ENCODE peak calls at places on chromosome 17, in ten cellular contexts. S is AG04449, I is uterus, J is cardiac muscle cell, M is ovary, Y is body of pancreas, Q is stomach, L is cardiac fibroblast, B is fibroblast of the aortic adventitia, E is sigmoid colon. G is an unnamed sample.

GRCh38 chr17:48869821-48870318 is 22.7 kb upstream of the ATP5MC1 start:
- DNase-seq in Q (no peak), B (no peak), I (no peak), M (no peak), S (no peak), J (no peak), L (no peak), Y (no peak), E (no peak), G (no peak)

GRCh38 chr17:36529121-36529520 is 5.5 kb downstream of the MYO19 start:
- DNase-seq in Y (no peak), E (no peak), J (no peak), S (no peak), L (no peak), I (no peak), Q (no peak), B (peak), M (no peak), G (no peak)

GRCh38 chr17:76556759-76557367 is 17.0 kb downstream of the PRCD start:
- DNase-seq in E (no peak), B (peak), S (no peak), Y (no peak), I (no peak), M (no peak), L (peak), Q (peak), J (no peak), G (no peak)

GRCh38 chr17:28491860-28492259 is 14.3 kb upstream of the FOXN1 start:
- DNase-seq in S (no peak), B (no peak), Q (no peak), J (no peak), E (no peak), I (no peak), L (no peak), Y (no peak), M (no peak), G (no peak)

GRCh38 chr17:78568494-78569115 is 8.6 kb downstream of the DNAH17 start:
- DNase-seq in S (no peak), L (peak), I (no peak), Y (no peak), J (no peak), E (no peak), Q (no peak), M (no peak), B (peak), G (no peak)

GRCh38 chr17:33200116-33200515 is 93.0 kb downstream of the ASIC2 start:
- DNase-seq in L (no peak), Y (no peak), M (no peak), S (no peak), J (no peak), E (no peak), Q (no peak), I (peak), B (no peak), G (no peak)

GRCh38 chr17:82686366-82687324 is 11.9 kb downstream of the RAB40B start:
- DNase-seq in B (no peak), S (no peak), Q (no peak), E (no peak), J (no peak), L (no peak), I (no peak), Y (no peak), M (no peak), G (no peak)

GRCh38 chr17:45431531-45432404 is 902 bp downstream of the ARHGAP27 start:
- DNase-seq in L (peak), Q (peak), M (no peak), I (peak), B (peak), Y (peak), E (no peak), J (peak), S (no peak), G (peak)

GRCh38 chr17:46044286-46044928 is 45.4 kb downstream of the STH start:
- DNase-seq in M (peak), Y (peak), I (peak), Q (peak), B (peak), J (peak), S (peak), L (peak), E (peak), G (peak)

GRCh38 chr17:58249270-58250133 is 11.1 kb downstream of the LPO start:
- DNase-seq in M (peak), Y (peak), B (peak), E (peak), J (peak), L (peak), S (no peak), Q (peak), I (peak), G (no peak)
- TF ChIP-seq CTCF in M (peak), Y (peak), B (peak), E (peak), J (peak), L (peak), S (peak), Q (peak), I (peak), G (peak)

DNA sequence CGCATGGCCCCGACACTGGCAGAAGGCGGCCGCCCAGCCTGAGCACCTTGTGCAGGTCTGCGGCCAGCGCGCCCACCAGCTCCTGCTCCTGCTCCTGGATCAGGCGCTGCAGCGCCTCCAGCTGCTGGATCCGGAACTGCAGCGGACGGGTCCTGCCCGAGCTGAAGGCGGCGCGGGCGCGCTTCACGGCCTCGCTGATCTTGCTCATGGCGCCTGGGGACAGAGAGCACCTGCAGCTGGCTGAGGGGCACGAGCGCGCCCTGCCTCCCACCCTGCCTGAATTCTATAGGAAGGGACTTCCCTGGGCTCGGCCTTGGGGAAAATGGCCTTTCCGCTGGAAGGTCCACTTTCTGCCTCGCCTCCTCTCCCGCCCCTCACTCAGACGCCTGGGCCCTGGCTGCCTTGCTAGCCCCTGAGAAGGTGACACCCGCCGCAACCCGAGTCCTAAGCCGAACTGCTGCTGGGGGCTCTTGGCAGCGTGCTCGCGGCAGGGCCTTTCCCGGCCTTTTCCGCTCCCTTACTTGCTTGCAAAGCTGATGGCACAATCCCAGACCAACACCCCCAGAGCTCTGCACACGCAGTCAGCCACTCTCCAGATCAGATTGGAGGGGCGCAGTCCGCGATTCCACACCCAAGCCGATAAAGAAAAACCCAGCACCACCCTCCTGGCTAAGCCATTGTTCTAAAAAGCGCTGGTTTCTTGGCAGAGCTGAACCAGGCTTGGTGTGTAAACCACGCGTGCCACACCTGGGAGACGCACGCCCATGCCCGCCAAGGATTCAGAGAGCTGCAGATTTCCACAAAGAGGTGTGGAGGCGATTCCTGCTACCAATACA is 3.0 kb downstream of the ALDH3A1 start:
- DNase-seq in I (peak), M (peak), L (peak), E (peak), Q (peak), S (no peak), J (peak), Y (peak), B (peak), G (peak)
- H3K4me3 ChIP-seq in I (peak), M (peak), L (peak), E (peak), Q (peak), S (peak), J (peak), Y (peak), B (peak), G (peak)

GRCh38 chr17:31544186-31544585 is 152.7 kb downstream of the RAB11FIP4 start:
- DNase-seq in I (no peak), S (no peak), Q (no peak), E (no peak), B (no peak), L (no peak), Y (no peak), M (no peak), J (no peak), G (no peak)

GRCh38 chr17:31538080-31538762 is 146.7 kb downstream of the RAB11FIP4 start:
- DNase-seq in S (no peak), I (no peak), M (no peak), Y (no peak), L (no peak), Q (no peak), J (no peak), B (no peak), E (no peak), G (no peak)

GRCh38 chr17:31540602-31541307 is 149.3 kb downstream of the RAB11FIP4 start:
- DNase-seq in Y (no peak), S (no peak), B (no peak), E (no peak), L (no peak), Q (no peak), J (no peak), M (no peak), I (no peak), G (no peak)

GRCh38 chr17:31537558-31537957 is 146.1 kb downstream of the RAB11FIP4 start:
- DNase-seq in L (peak), J (no peak), B (peak), M (peak), I (peak), S (no peak), E (no peak), Q (peak), Y (peak), G (no peak)

GRCh38 chr17:31541559-31541958 is 150.1 kb downstream of the RAB11FIP4 start:
- DNase-seq in S (no peak), I (no peak), J (peak), Q (no peak), B (no peak), Y (peak), M (no peak), E (no peak), L (no peak), G (no peak)
- TF ChIP-seq CTCF in S (peak), I (no peak), J (peak), Q (no peak), B (peak), Y (no peak), M (no peak), E (no peak), L (peak), G (no peak)

GRCh38 chr17:1076982-1077302 is 80.0 kb downstream of the TIMM22 start:
- DNase-seq in S (no peak), L (no peak), E (no peak), Y (no peak), I (no peak), B (no peak), J (no peak), M (no peak), Q (no peak), G (no peak)

GRCh38 chr17:1077536-1078061 is 80.7 kb downstream of the TIMM22 start:
- DNase-seq in J (no peak), Y (no peak), M (no peak), E (no peak), L (no peak), I (no peak), S (no peak), Q (no peak), B (no peak), G (no peak)

GRCh38 chr17:1076299-1076981 is 79.5 kb downstream of the TIMM22 start:
- DNase-seq in B (no peak), J (peak), E (no peak), M (no peak), I (no peak), S (no peak), Q (no peak), Y (no peak), L (no peak), G (no peak)

GRCh38 chr17:1078831-1079561 is 82.1 kb downstream of the TIMM22 start:
- DNase-seq in B (no peak), M (peak), E (no peak), Q (no peak), S (no peak), L (no peak), J (peak), I (no peak), Y (no peak), G (no peak)

GRCh38 chr17:1078062-1078711 is 81.3 kb downstream of the TIMM22 start:
- DNase-seq in J (no peak), B (no peak), M (no peak), L (no peak), Y (no peak), Q (no peak), I (no peak), S (no peak), E (no peak), G (no peak)
- H3K4me3 ChIP-seq in J (no peak), B (no peak), M (no peak), L (no peak), Y (no peak), Q (no peak), I (no peak), S (no peak), E (no peak), G (no peak)

GRCh38 chr17:3667366-3668278 is 756 bp downstream of the TAX1BP3 start:
- DNase-seq in Y (peak), L (peak), B (peak), S (peak), Q (peak), E (peak), J (peak), M (peak), I (peak), G (peak)
- TF ChIP-seq CTCF in Y (no peak), L (no peak), B (no peak), S (no peak), Q (no peak), E (no peak), J (no peak), M (no peak), I (no peak), G (no peak)

GRCh38 chr17:1617620-1618174 is 10.9 kb downstream of the SLC43A2 start:
- DNase-seq in B (peak), E (no peak), J (no peak), Q (peak), M (peak), L (peak), Y (no peak), S (peak), I (no peak), G (no peak)
- H3K4me3 ChIP-seq in B (no peak), E (no peak), J (no peak), Q (no peak), M (no peak), L (no peak), Y (no peak), S (no peak), I (no peak), G (no peak)

DNA sequence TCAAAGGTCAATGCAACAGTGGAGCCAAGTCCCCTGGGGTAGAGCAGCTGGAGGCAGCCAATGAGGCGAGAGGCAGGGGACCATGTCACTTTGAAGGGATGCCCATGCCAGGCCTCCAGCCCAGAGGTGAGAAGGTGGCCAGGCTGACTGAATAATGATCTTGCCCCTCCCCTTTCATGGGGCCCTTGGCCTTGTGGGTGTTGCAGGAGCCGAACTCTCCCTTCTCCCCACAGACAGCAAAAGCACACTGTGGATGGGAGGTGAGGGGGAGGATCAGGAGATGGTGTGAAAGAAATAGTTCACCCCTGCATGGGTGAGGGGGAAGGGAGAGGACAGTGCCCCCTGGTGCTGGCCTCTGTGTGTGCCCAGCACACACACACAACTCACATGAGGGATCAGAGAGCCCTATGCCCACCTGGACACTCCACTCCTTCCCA is 15.8 kb upstream of the TBX21 start:
- DNase-seq in S (no peak), B (no peak), Y (no peak), L (no peak), I (no peak), E (no peak), Q (no peak), M (no peak), J (no peak), G (no peak)
- TF ChIP-seq CTCF in S (peak), B (peak), Y (peak), L (peak), I (no peak), E (no peak), Q (no peak), M (no peak), J (peak), G (no peak)

GRCh38 chr17:6712058-6712853 is 913 bp downstream of the SLC13A5 start:
- DNase-seq in J (peak), E (no peak), M (peak), L (peak), S (no peak), Q (no peak), B (peak), Y (no peak), I (no peak), G (no peak)

GRCh38 chr17:6713130-6713917 is at the start of gene SLC13A5:
- DNase-seq in B (peak), M (peak), L (peak), E (no peak), I (no peak), S (no peak), Y (peak), J (peak), Q (no peak), G (no peak)

GRCh38 chr17:6712854-6713129 is 377 bp downstream of the SLC13A5 start:
- DNase-seq in Y (no peak), M (no peak), S (no peak), Q (no peak), B (no peak), J (no peak), E (no peak), L (no peak), I (no peak), G (no peak)

GRCh38 chr17:6713918-6714271 is 726 bp upstream of the SLC13A5 start:
- DNase-seq in B (no peak), Y (no peak), J (no peak), M (no peak), L (no peak), Q (no peak), I (no peak), S (no peak), E (no peak), G (no peak)

GRCh38 chr17:6714315-6714874 is 1.2 kb upstream of the SLC13A5 start:
- DNase-seq in Q (no peak), J (no peak), S (no peak), Y (no peak), E (no peak), L (no peak), I (no peak), B (no peak), M (no peak), G (no peak)
- H3K4me3 ChIP-seq in Q (no peak), J (no peak), S (no peak), Y (no peak), E (no peak), L (no peak), I (no peak), B (no peak), M (no peak), G (no peak)

G was measured in coronary artery.